ENCODE peak calls at places on chromosomes 6 and 20, in five cellular contexts. X is neural progenitor cell; Y is CD4-positive, CD25-positive, alpha-beta regulatory T cell; H is GM23338; T is mesenchymal stem cell. P is an unnamed sample.

GRCh38 chr20:51554538-51555165 is 12.1 kb upstream of the NFATC2 start:
- DNase-seq in Y (no peak), H (no peak), T (peak), X (no peak), P (no peak)

GRCh38 chr20:50717312-50717711 is 14.1 kb upstream of the PARD6B start:
- DNase-seq in Y (no peak), X (no peak), T (no peak), H (no peak), P (no peak)

GRCh38 chr6:143370972-143371371 is 79.5 kb downstream of the ADAT2 start:
- DNase-seq in Y (no peak), X (no peak), T (no peak), H (no peak), P (no peak)

GRCh38 chr6:155224618-155225017 is 39.2 kb upstream of the CLDN20 start:
- DNase-seq in T (no peak), Y (no peak), X (no peak), H (no peak), P (no peak)

GRCh38 chr6:69155467-69155866 is 520.4 kb downstream of the ADGRB3 start:
- DNase-seq in H (no peak), X (no peak), Y (no peak), T (no peak), P (no peak)

GRCh38 chr20:59835057-59835447 is 98.4 kb downstream of the SYCP2 start:
- DNase-seq in Y (no peak), H (no peak), T (no peak), X (no peak), P (no peak)

GRCh38 chr6:162942860-162943259 is 215.1 kb downstream of the PACRG start:
- DNase-seq in T (peak), X (no peak), Y (no peak), H (no peak), P (no peak)

GRCh38 chr6:112701201-112701600 is 354.1 kb downstream of the RFPL4B start:
- DNase-seq in H (no peak), Y (no peak), X (no peak), T (peak), P (no peak)

GRCh38 chr6:112357801-112358200 is 10.7 kb downstream of the RFPL4B start:
- DNase-seq in X (no peak), T (peak), H (no peak), Y (no peak), P (no peak)

GRCh38 chr6:107102414-107102805 is 12.9 kb downstream of the BEND3 start:
- DNase-seq in X (no peak), T (no peak), H (no peak), Y (no peak), P (no peak)

GRCh38 chr20:24531626-24532419 is 62.4 kb downstream of the SYNDIG1 start:
- DNase-seq in T (no peak), Y (no peak), X (no peak), H (no peak), P (no peak)

GRCh38 chr6:56555438-56555872 is 87.2 kb downstream of the DST start:
- DNase-seq in T (peak), H (no peak), Y (no peak), X (peak), P (no peak)

GRCh38 chr6:11296449-11297375 is 64.2 kb upstream of the NEDD9 start:
- DNase-seq in H (no peak), X (no peak), T (no peak), Y (no peak), P (no peak)

GRCh38 chr6:43310137-43310536 is 1.5 kb upstream of the CRIP3 start:
- DNase-seq in X (no peak), H (no peak), T (no peak), Y (no peak), P (no peak)

GRCh38 chr6:256169-256568 is 36.1 kb upstream of the DUSP22 start:
- DNase-seq in H (no peak), Y (no peak), T (no peak), X (no peak), P (no peak)

GRCh38 chr20:44650777-44651493 is 564 bp downstream of the ADA start:
- DNase-seq in T (peak), Y (peak), X (no peak), H (peak), P (no peak)

GRCh38 chr6:10451828-10452509 is 37.1 kb upstream of the TFAP2A start:
- DNase-seq in Y (no peak), T (peak), X (no peak), H (peak), P (peak)

GRCh38 chr20:50129662-50130345 is 16.9 kb upstream of the UBE2V1 start:
- DNase-seq in H (no peak), T (no peak), Y (no peak), X (no peak), P (no peak)

GRCh38 chr20:60138263-60139127 is 180.3 kb downstream of the CDH26 start:
- DNase-seq in Y (peak), X (no peak), H (no peak), T (no peak), P (peak)

GRCh38 chr6:140269766-140270165 is 895.3 kb upstream of the CITED2 start:
- DNase-seq in X (no peak), T (no peak), Y (no peak), H (no peak), P (no peak)

GRCh38 chr20:9068232-9068781 is 580 bp upstream of the PLCB4 start:
- DNase-seq in X (peak), T (peak), Y (no peak), H (peak), P (peak)

GRCh38 chr6:23228439-23229024 is 659.2 kb downstream of the HDGFL1 start:
- DNase-seq in Y (no peak), X (no peak), H (no peak), T (peak), P (peak)

GRCh38 chr6:38649744-38650143 is 10.0 kb upstream of the BTBD9 start:
- DNase-seq in T (no peak), Y (no peak), X (no peak), H (no peak), P (no peak)

GRCh38 chr20:25257756-25258462 is 10.0 kb downstream of the PYGB start:
- DNase-seq in T (no peak), X (no peak), H (no peak), Y (no peak), P (no peak)

GRCh38 chr6:127547215-127547614 is 28.1 kb upstream of the MTCL3 start:
- DNase-seq in X (peak), T (no peak), H (peak), Y (peak), P (no peak)

GRCh38 chr20:59771506-59772372 is 161.7 kb downstream of the SYCP2 start:
- DNase-seq in T (no peak), H (no peak), X (no peak), Y (no peak), P (no peak)

GRCh38 chr20:4795394-4795793 is 73.7 kb downstream of the PRND start:
- DNase-seq in X (no peak), T (peak), H (peak), Y (peak), P (no peak)

GRCh38 chr20:62726276-62726675 is 17.6 kb downstream of the NTSR1 start:
- DNase-seq in X (no peak), H (no peak), Y (no peak), T (no peak), P (no peak)

GRCh38 chr20:59812286-59813125 is 120.9 kb downstream of the SYCP2 start:
- DNase-seq in T (no peak), Y (no peak), H (no peak), X (no peak), P (no peak)

GRCh38 chr6:1903780-1904493 is 294.2 kb downstream of the FOXC1 start:
- DNase-seq in X (peak), H (no peak), Y (no peak), T (no peak), P (no peak)

GRCh38 chr6:31971279-31971992 is 502 bp downstream of the DXO start:
- DNase-seq in H (no peak), Y (no peak), X (peak), T (no peak), P (no peak)

GRCh38 chr6:31971993-31972708 is at the start of gene DXO:
- DNase-seq in H (peak), Y (peak), T (peak), X (peak), P (peak)

GRCh38 chr6:31969712-31970603 is 2.0 kb downstream of the DXO start:
- DNase-seq in H (no peak), Y (no peak), T (peak), X (no peak), P (no peak)

GRCh38 chr6:31968791-31969711 is 2.9 kb downstream of the DXO start:
- DNase-seq in H (no peak), Y (no peak), T (no peak), X (no peak), P (no peak)

DNA sequence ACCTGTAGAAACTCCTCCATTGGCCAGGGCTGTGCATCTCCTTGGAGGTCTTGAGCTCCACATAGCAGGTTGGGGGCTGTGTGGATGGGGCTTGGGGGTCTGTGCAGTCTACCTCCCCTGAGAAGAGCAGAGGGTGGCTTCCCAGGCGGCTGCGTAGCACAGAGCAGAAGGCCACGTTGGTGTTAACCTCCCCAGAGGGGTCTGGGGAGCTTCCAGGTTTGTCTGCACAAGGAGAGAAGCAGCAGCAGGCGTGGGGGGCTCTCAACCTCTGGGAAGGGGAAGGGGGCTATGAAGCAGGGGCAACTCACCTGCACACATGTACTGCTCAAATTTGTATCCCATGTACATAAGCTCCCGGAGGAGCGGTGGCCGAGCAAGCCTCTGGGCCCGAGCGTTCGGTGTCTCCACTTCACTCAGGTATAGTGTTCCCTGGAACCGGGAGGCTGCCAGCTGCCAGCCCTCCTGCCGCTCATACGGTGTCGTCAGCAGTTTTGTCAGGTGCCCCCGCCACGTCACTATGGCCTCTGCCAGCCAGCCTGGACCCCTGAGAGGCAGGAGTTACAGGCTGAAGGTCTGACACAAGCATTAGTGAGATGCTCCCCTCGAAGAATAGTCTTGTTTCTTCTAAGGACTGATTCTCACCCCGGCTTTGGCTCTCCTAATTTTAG is 1.2 kb downstream of the DXO start:
- DNase-seq in T (no peak), X (no peak), Y (no peak), H (no peak), P (no peak)
- H3K27ac ChIP-seq in T (no peak), X (no peak), Y (peak), H (peak), P (peak)

GRCh38 chr20:10927936-10928860 is 254.4 kb upstream of the JAG1 start:
- DNase-seq in T (peak), X (no peak), H (no peak), Y (no peak), P (no peak)
- H3K27ac ChIP-seq in T (peak), X (no peak), H (no peak), Y (no peak), P (no peak)

GRCh38 chr6:130259557-130259956 is 36.8 kb upstream of the SAMD3 start:
- DNase-seq in H (no peak), T (no peak), X (no peak), Y (no peak), P (no peak)
- H3K27ac ChIP-seq in H (no peak), T (no peak), X (no peak), Y (no peak), P (no peak)

GRCh38 chr6:157434349-157435016 is 53.5 kb downstream of the ZDHHC14 start:
- DNase-seq in T (no peak), Y (no peak), H (no peak), X (no peak), P (no peak)
- H3K27ac ChIP-seq in T (no peak), Y (no peak), H (no peak), X (no peak), P (peak)

GRCh38 chr20:58446264-58446937 is 57.4 kb downstream of the VAPB start:
- DNase-seq in Y (no peak), T (no peak), H (no peak), X (no peak), P (no peak)
- H3K27ac ChIP-seq in Y (no peak), T (no peak), H (peak), X (peak), P (no peak)

GRCh38 chr20:53748821-53749402 is 155.3 kb upstream of the ZNF217 start:
- DNase-seq in T (peak), X (no peak), H (no peak), Y (peak), P (no peak)
- H3K27ac ChIP-seq in T (peak), X (no peak), H (peak), Y (no peak), P (no peak)

DNA sequence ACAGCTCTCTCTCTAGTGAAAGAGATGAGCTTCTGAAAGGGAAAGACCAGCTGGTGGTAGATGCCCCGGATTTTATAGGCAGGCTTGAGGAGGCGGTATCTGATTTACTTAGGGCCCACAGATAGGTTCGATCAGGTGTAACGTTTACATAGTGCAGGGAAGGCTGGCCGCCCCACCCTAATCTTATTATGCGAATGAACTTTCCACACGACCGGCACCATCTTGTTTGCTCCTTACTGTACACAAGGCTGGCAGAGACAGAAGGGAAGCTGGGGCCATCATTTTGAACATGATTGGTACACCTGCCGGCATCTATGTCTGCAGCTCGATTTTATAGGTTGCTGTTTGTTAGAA is 212.0 kb upstream of the JARID2 start:
- DNase-seq in H (no peak), Y (no peak), X (no peak), T (no peak), P (no peak)
- H3K27ac ChIP-seq in H (no peak), Y (no peak), X (no peak), T (no peak), P (no peak)

DNA sequence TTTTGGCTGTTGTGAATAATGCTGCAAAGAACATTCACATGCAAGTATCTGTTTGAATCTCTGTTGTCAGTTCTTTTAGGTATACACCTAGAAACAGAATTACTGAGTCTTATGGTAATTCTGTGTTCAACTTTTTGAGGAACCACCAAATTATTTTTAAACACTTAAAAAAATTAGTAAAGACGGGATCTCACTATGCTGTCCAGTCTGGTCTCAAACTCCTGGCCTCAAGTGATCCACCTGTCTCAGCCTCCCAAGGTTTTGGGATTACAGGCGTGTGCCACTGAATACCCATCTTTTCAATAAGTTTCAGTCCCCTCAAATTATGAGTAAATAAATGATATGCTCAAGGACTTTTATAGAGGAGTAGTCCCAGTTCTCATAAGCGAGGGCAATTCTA is 17.5 kb downstream of the SPATS1 start:
- DNase-seq in H (no peak), T (no peak), X (no peak), Y (no peak), P (no peak)
- H3K27ac ChIP-seq in H (no peak), T (no peak), X (no peak), Y (no peak), P (no peak)